ENCODE peak calls at places on chromosome 12, in six cellular contexts. R is HL-60; D is GM10248; H is T follicular helper cell; Z is activated effector memory CD4-positive, alpha-beta T cell treated with anti-CD3 and anti-CD28 coated beads, Interleukin-2, amount 50 U/mL, for 16 hours; V is CD8-positive, alpha-beta memory T cell. O is an unnamed sample.

GRCh38 chr12:66398931-66399625 is 96.8 kb downstream of the HELB start:
- DNase-seq in R (peak), V (no peak), Z (no peak), D (no peak), H (no peak), O (no peak)

GRCh38 chr12:89333564-89334252 is 18.6 kb downstream of the DUSP6 start:
- DNase-seq in D (peak), V (no peak), Z (no peak), H (no peak), R (peak), O (peak)

GRCh38 chr12:26564391-26564790 is 268.6 kb downstream of the ITPR2 start:
- DNase-seq in H (no peak), D (no peak), V (no peak), R (no peak), Z (no peak), O (no peak)

GRCh38 chr12:85092814-85093370 is 56.7 kb downstream of the LRRIQ1 start:
- DNase-seq in H (no peak), R (no peak), Z (no peak), D (no peak), V (no peak), O (no peak)

GRCh38 chr12:115049617-115050016 is 365.6 kb upstream of the TBX3 start:
- DNase-seq in D (no peak), R (no peak), V (no peak), H (no peak), Z (no peak), O (no peak)

GRCh38 chr12:92068441-92068840 is 77.2 kb downstream of the BTG1 start:
- DNase-seq in H (no peak), R (peak), D (no peak), V (no peak), Z (no peak), O (no peak)

GRCh38 chr12:111186347-111186746 is 182.5 kb downstream of the PHETA1 start:
- DNase-seq in V (no peak), H (no peak), Z (no peak), D (no peak), R (no peak), O (no peak)

GRCh38 chr12:29104495-29104894 is 44.6 kb upstream of the FAR2 start:
- DNase-seq in V (no peak), R (no peak), D (no peak), Z (no peak), H (no peak), O (no peak)

GRCh38 chr12:109693653-109694224 is 19.9 kb upstream of the FAM222A start:
- DNase-seq in V (no peak), Z (no peak), H (no peak), D (no peak), R (no peak), O (no peak)

GRCh38 chr12:116018282-116018681 is 259.2 kb downstream of the MED13L start:
- DNase-seq in R (no peak), D (no peak), Z (no peak), V (no peak), H (no peak), O (no peak)

GRCh38 chr12:53495903-53496751 is 3.1 kb downstream of the MAP3K12 start:
- DNase-seq in H (no peak), V (no peak), R (peak), D (no peak), Z (no peak), O (peak)

GRCh38 chr12:64010069-64010686 is 165.7 kb downstream of the SRGAP1 start:
- DNase-seq in H (no peak), Z (no peak), R (no peak), V (no peak), D (peak), O (no peak)

GRCh38 chr12:65248656-65249633 is 29.5 kb upstream of the MSRB3 start:
- DNase-seq in D (no peak), V (no peak), Z (no peak), H (no peak), R (no peak), O (no peak)

GRCh38 chr12:32534698-32535097 is 135.3 kb downstream of the FGD4 start:
- DNase-seq in V (no peak), Z (no peak), R (no peak), H (no peak), D (no peak), O (no peak)

GRCh38 chr12:121511931-121512330 is 68.9 kb downstream of the KDM2B start:
- DNase-seq in D (no peak), H (no peak), Z (no peak), R (no peak), V (no peak), O (no peak)

GRCh38 chr12:45547822-45548221 is 181.7 kb upstream of the ARID2 start:
- DNase-seq in V (no peak), R (peak), H (no peak), D (peak), Z (no peak), O (no peak)

GRCh38 chr12:124915249-124916236 is 1.1 kb upstream of the UBC start:
- DNase-seq in H (no peak), Z (peak), D (no peak), R (no peak), V (no peak), O (no peak)

GRCh38 chr12:116941188-116941587 is 30.4 kb downstream of the FBXW8 start:
- DNase-seq in H (no peak), D (no peak), V (no peak), Z (no peak), R (no peak), O (no peak)

O was measured in SIG-M5.